ENCODE peak calls at places on chromosome 20, in six cellular contexts. E is ACHN; N is GM04504; X is endodermal cell; R is stimulated activated CD8-positive, alpha-beta memory T cell treated with anti-CD3 and anti-CD28 coated beads, Interleukin-4, amount 100 ng/mL, for 1 hour; O is ELR. H is an unnamed sample.

GRCh38 chr20:21182832-21183563 is 57.1 kb downstream of the KIZ start:
- DNase-seq in E (peak; percentile 84), N (peak; percentile 94), X (no peak), R (no peak), O (peak; percentile 84), H (peak; percentile 32)

GRCh38 chr20:62651285-62652021 is 9.2 kb downstream of the SLCO4A1 start:
- DNase-seq in E (no peak), N (no peak), X (peak; percentile 58), R (peak; percentile 67), O (no peak), H (no peak)

GRCh38 chr20:38893056-38893455 is 33.2 kb upstream of the FAM83D start:
- DNase-seq in E (no peak), N (no peak), X (no peak), R (no peak), O (no peak), H (no peak)

GRCh38 chr20:41213150-41213820 is 75.9 kb downstream of the PLCG1 start:
- DNase-seq in E (peak; percentile 6), N (no peak), X (no peak), R (no peak), O (peak; percentile 48), H (no peak)

GRCh38 chr20:36544134-36545018 is 3.1 kb downstream of the MYL9 start:
- DNase-seq in E (peak; percentile 22), N (peak; percentile 47), X (peak; percentile 52), R (no peak), O (peak; percentile 63), H (no peak)

GRCh38 chr20:38842558-38842981 is 37.1 kb downstream of the PPP1R16B start:
- DNase-seq in E (no peak), N (no peak), X (no peak), R (no peak), O (no peak), H (no peak)

GRCh38 chr20:34673411-34673810 is 3.5 kb downstream of the PIGU start:
- DNase-seq in E (no peak), N (no peak), X (no peak), R (no peak), O (no peak), H (no peak)

GRCh38 chr20:23403721-23404120 is 17.6 kb downstream of the NAPB start:
- DNase-seq in E (no peak), N (no peak), X (no peak), R (no peak), O (no peak), H (no peak)

GRCh38 chr20:45041464-45042337 is 59.2 kb downstream of the KCNS1 start:
- DNase-seq in E (peak; percentile 49), N (no peak), X (peak; percentile 71), R (no peak), O (peak; percentile 93), H (no peak)

GRCh38 chr20:61775423-61775822 is 290.3 kb downstream of the TAF4 start:
- DNase-seq in E (no peak), N (no peak), X (no peak), R (no peak), O (no peak), H (no peak)

GRCh38 chr20:19659468-19659867 is 98.6 kb upstream of the RIN2 start:
- DNase-seq in E (no peak), N (no peak), X (peak; percentile 19), R (no peak), O (no peak), H (peak; percentile 46)

GRCh38 chr20:641516-641913 is 11.5 kb downstream of the SRXN1 start:
- DNase-seq in E (peak; percentile 37), N (no peak), X (peak; percentile 76), R (no peak), O (peak; percentile 9), H (no peak)

GRCh38 chr20:46994341-46994740 is 99.7 kb downstream of the EYA2 start:
- DNase-seq in E (no peak), N (no peak), X (no peak), R (no peak), O (no peak), H (no peak)

GRCh38 chr20:60948230-60948629 is 303.8 kb upstream of the CDH4 start:
- DNase-seq in E (no peak), N (no peak), X (no peak), R (no peak), O (no peak), H (no peak)

GRCh38 chr20:57652865-57653545 is 32.8 kb upstream of the ZBP1 start:
- DNase-seq in E (no peak), N (no peak), X (no peak), R (no peak), O (no peak), H (no peak)

GRCh38 chr20:61938839-61939690 is 126.6 kb downstream of the TAF4 start:
- DNase-seq in E (no peak), N (no peak), X (no peak), R (no peak), O (no peak), H (no peak)

GRCh38 chr20:62795023-62795761 is 1.1 kb upstream of the MRGBP start:
- DNase-seq in E (peak; percentile 53), N (no peak), X (peak; percentile 82), R (peak; percentile 40), O (peak; percentile 77), H (no peak)

GRCh38 chr20:34998331-34998950 is 42.8 kb downstream of the MYH7B start:
- DNase-seq in E (no peak), N (no peak), X (peak; percentile 82), R (no peak), O (peak; percentile 38), H (no peak)

GRCh38 chr20:62991863-62992262 is 14.9 kb downstream of the BHLHE23 start:
- DNase-seq in E (no peak), N (no peak), X (no peak), R (no peak), O (no peak), H (no peak)

GRCh38 chr20:34529742-34530141 is 13.5 kb downstream of the DYNLRB1 start:
- DNase-seq in E (no peak), N (no peak), X (no peak), R (no peak), O (no peak), H (no peak)

GRCh38 chr20:34262488-34263288 is 21.5 kb downstream of the ASIP start:
- DNase-seq in E (peak; percentile 27), N (no peak), X (peak; percentile 27), R (no peak), O (peak; percentile 51), H (no peak)

GRCh38 chr20:38873050-38873581 is 53.1 kb upstream of the FAM83D start:
- DNase-seq in E (no peak), N (no peak), X (no peak), R (peak; percentile 61), O (no peak), H (no peak)

GRCh38 chr20:4225778-4226177 is 210.4 kb upstream of the RNF24 start:
- DNase-seq in E (peak; percentile 87), N (peak; percentile 91), X (no peak), R (no peak), O (peak; percentile 93), H (peak; percentile 87)

GRCh38 chr20:3135507-3136070 is 24.1 kb downstream of the FASTKD5 start:
- DNase-seq in E (no peak), N (no peak), X (no peak), R (no peak), O (peak; percentile 61), H (no peak)

GRCh38 chr20:9409981-9410380 is 104.4 kb upstream of the LAMP5 start:
- DNase-seq in E (peak; percentile 56), N (peak; percentile 46), X (no peak), R (no peak), O (peak; percentile 88), H (no peak)

H was measured in epithelial cell of proximal tubule.